ENCODE peak calls at places on chromosomes 7 and 10, in nine cellular contexts. I, N, J, X, C, O, B, U and L are unnamed samples.

GRCh38 chr7:99132922-99133321 is 11.0 kb downstream of the SMURF1 start:
- DNase-seq in I (no peak), N (no peak), J (no peak), X (peak), C (no peak), O (no peak), B (no peak), U (no peak), L (no peak)

GRCh38 chr7:134645935-134646334 is 718 bp upstream of the BPGM start:
- DNase-seq in I (no peak), N (peak), J (peak), X (peak), C (peak), O (no peak), B (peak), U (no peak), L (peak)

GRCh38 chr7:34277801-34278195 is 372.5 kb downstream of the BMPER start:
- DNase-seq in I (no peak), N (no peak), J (no peak), X (no peak), C (no peak), O (no peak), B (no peak), U (no peak), L (no peak)

GRCh38 chr10:74585231-74586087 is 240.9 kb upstream of the KAT6B start:
- DNase-seq in I (peak), N (peak), J (peak), X (no peak), C (peak), O (no peak), B (peak), U (no peak), L (no peak)

GRCh38 chr10:114839901-114840300 is 18.3 kb downstream of the FHIP2A start:
- DNase-seq in I (no peak), N (no peak), J (no peak), X (no peak), C (no peak), O (no peak), B (no peak), U (no peak), L (no peak)

GRCh38 chr7:127655720-127656119 is 3.7 kb downstream of the SND1 start:
- DNase-seq in I (no peak), N (no peak), J (no peak), X (no peak), C (no peak), O (no peak), B (no peak), U (no peak), L (no peak)

GRCh38 chr10:36109399-36110023 is 467.4 kb upstream of the FZD8 start:
- DNase-seq in I (no peak), N (no peak), J (no peak), X (no peak), C (no peak), O (no peak), B (no peak), U (no peak), L (no peak)

GRCh38 chr10:69629897-69630650 is at the start of gene FAM241B:
- DNase-seq in I (peak), N (peak), J (peak), X (no peak), C (no peak), O (peak), B (peak), U (peak), L (peak)

GRCh38 chr7:157714166-157715070 is 377.6 kb downstream of the DNAJB6 start:
- DNase-seq in I (no peak), N (no peak), J (no peak), X (no peak), C (no peak), O (no peak), B (no peak), U (peak), L (no peak)

GRCh38 chr7:19362099-19362498 is 216.9 kb upstream of the FERD3L start:
- DNase-seq in I (no peak), N (no peak), J (no peak), X (peak), C (no peak), O (no peak), B (no peak), U (no peak), L (no peak)

GRCh38 chr7:132519936-132520335 is 56.3 kb downstream of the PLXNA4 start:
- DNase-seq in I (no peak), N (no peak), J (no peak), X (no peak), C (no peak), O (no peak), B (no peak), U (no peak), L (no peak)

GRCh38 chr10:60429084-60429849 is 39.6 kb upstream of the ANK3 start:
- DNase-seq in I (no peak), N (no peak), J (no peak), X (no peak), C (no peak), O (no peak), B (peak), U (no peak), L (no peak)

GRCh38 chr10:6269953-6270867 is 67.5 kb downstream of the PFKFB3 start:
- DNase-seq in I (no peak), N (peak), J (peak), X (no peak), C (peak), O (no peak), B (no peak), U (peak), L (no peak)

GRCh38 chr10:52486840-52487611 is 172.9 kb downstream of the DKK1 start:
- DNase-seq in I (no peak), N (no peak), J (no peak), X (peak), C (no peak), O (no peak), B (peak), U (no peak), L (peak)

GRCh38 chr10:119346063-119346835 is 138.9 kb downstream of the GRK5 start:
- DNase-seq in I (no peak), N (no peak), J (no peak), X (no peak), C (no peak), O (no peak), B (no peak), U (peak), L (no peak)

GRCh38 chr7:1700536-1701333 is 30.7 kb downstream of the ELFN1 start:
- DNase-seq in I (no peak), N (no peak), J (no peak), X (no peak), C (no peak), O (no peak), B (no peak), U (peak), L (no peak)